ENCODE peak calls at places on chromosome 2, in ten cellular contexts. E is foreskin keratinocyte, C is coronary artery, W is transverse colon, L is testis, D is ovary, Y is pancreas, A is adrenal gland, R is H9, F is Panc1. T is an unnamed sample.

GRCh38 chr2:56170536-56170935 is 13.3 kb upstream of the CCDC85A start:
- DNase-seq in D (no peak), W (no peak), F (no peak), A (no peak), E (no peak), Y (no peak), L (no peak), C (no peak), R (no peak), T (no peak)

GRCh38 chr2:203706403-203706802 is at the start of gene CD28:
- DNase-seq in L (peak), F (no peak), A (no peak), D (no peak), R (no peak), Y (no peak), C (no peak), E (no peak), W (peak), T (no peak)

GRCh38 chr2:104472076-104472475 is 381.8 kb upstream of the POU3F3 start:
- DNase-seq in C (no peak), Y (no peak), L (no peak), F (no peak), D (no peak), R (no peak), E (no peak), A (no peak), W (no peak), T (no peak)

GRCh38 chr2:86226780-86227520 is 27.7 kb downstream of the MRPL35 start:
- DNase-seq in Y (no peak), L (no peak), A (no peak), W (no peak), F (no peak), R (no peak), D (no peak), E (no peak), C (no peak), T (no peak)

GRCh38 chr2:118943286-118943685 is 1.3 kb downstream of the MARCO start:
- DNase-seq in W (no peak), L (no peak), A (no peak), E (no peak), F (no peak), R (no peak), C (no peak), Y (no peak), D (no peak), T (no peak)

GRCh38 chr2:9972621-9973445 is 21.3 kb downstream of the GRHL1 start:
- DNase-seq in F (no peak), C (no peak), Y (no peak), R (no peak), E (no peak), W (no peak), A (no peak), D (no peak), L (no peak), T (peak)

GRCh38 chr2:217900780-217901360 is 101.9 kb downstream of the TNS1 start:
- DNase-seq in F (no peak), C (no peak), Y (peak), D (no peak), A (no peak), E (no peak), L (no peak), R (no peak), W (no peak), T (no peak)

GRCh38 chr2:26451700-26452099 is 26.2 kb downstream of the OTOF start:
- DNase-seq in D (no peak), C (no peak), R (no peak), W (no peak), Y (no peak), A (no peak), E (no peak), L (no peak), F (no peak), T (no peak)

GRCh38 chr2:86793752-86794151 is 3.0 kb upstream of the CD8A start:
- DNase-seq in W (no peak), F (no peak), C (no peak), Y (no peak), L (no peak), E (no peak), A (no peak), R (no peak), D (no peak), T (no peak)

GRCh38 chr2:47083886-47084682 is 71.0 kb downstream of the STPG4 start:
- DNase-seq in D (peak), F (no peak), L (no peak), A (no peak), C (no peak), W (no peak), R (no peak), E (no peak), Y (no peak), T (no peak)

DNA sequence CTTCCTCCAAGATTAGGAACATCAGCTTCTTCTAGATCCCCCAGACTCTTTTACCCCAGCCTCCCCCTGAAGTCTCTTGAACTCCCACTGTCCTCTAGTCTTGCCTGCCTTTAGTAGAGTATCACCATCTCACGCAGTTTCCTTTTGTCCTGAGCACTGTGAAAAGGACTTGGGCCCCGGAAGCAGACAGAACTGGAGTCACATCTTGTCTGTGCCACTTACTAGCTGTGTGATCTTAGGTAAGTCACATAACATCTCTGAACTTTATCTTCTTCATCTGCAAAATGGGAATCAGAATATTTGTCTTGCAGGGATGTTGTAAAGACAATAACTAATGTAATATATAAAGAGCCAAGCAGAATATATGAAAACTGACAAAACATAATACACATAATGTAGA is 8.4 kb upstream of the TRABD2A start:
- DNase-seq in C (no peak), D (no peak), L (no peak), E (no peak), Y (no peak), W (no peak), F (no peak), R (no peak), A (no peak), T (no peak)
- H3K27ac ChIP-seq in C (peak), D (peak), L (peak), E (no peak), Y (no peak), W (peak), F (peak), R (no peak), A (no peak), T (peak)

GRCh38 chr2:24512836-24513235 is 21.8 kb downstream of the NCOA1 start:
- DNase-seq in W (no peak), A (no peak), C (no peak), D (no peak), F (no peak), L (no peak), R (no peak), Y (no peak), E (no peak), T (no peak)
- TF ChIP-seq CTCF in W (no peak), A (no peak), C (no peak), D (no peak), F (no peak), L (no peak), R (no peak), Y (no peak), E (no peak), T (no peak)

GRCh38 chr2:37671013-37671815 is at the start of gene CDC42EP3:
- DNase-seq in D (peak), Y (peak), F (no peak), A (peak), L (peak), E (peak), C (peak), R (peak), W (peak), T (peak)

GRCh38 chr2:37667704-37668103 is 3.7 kb downstream of the CDC42EP3 start:
- DNase-seq in F (no peak), R (no peak), Y (no peak), E (no peak), L (no peak), W (no peak), C (no peak), D (no peak), A (no peak), T (no peak)

GRCh38 chr2:37670378-37671012 is 947 bp downstream of the CDC42EP3 start:
- DNase-seq in C (no peak), W (no peak), R (no peak), F (no peak), D (no peak), L (no peak), E (no peak), Y (no peak), A (no peak), T (no peak)

GRCh38 chr2:37671816-37672103 is 318 bp upstream of the CDC42EP3 start:
- DNase-seq in W (no peak), L (peak), A (no peak), Y (no peak), E (peak), C (no peak), D (no peak), F (no peak), R (no peak), T (peak)

GRCh38 chr2:37669500-37669899 is 1.9 kb downstream of the CDC42EP3 start:
- DNase-seq in F (no peak), L (no peak), Y (no peak), C (no peak), W (no peak), R (no peak), A (no peak), D (no peak), E (no peak), T (no peak)
- H3K27ac ChIP-seq in F (no peak), L (peak), Y (no peak), C (no peak), W (peak), R (no peak), A (no peak), D (no peak), E (no peak), T (no peak)

GRCh38 chr2:63841254-63842022 is at the start of gene UGP2:
- DNase-seq in Y (peak), A (peak), D (peak), R (peak), F (no peak), L (peak), W (peak), C (peak), E (peak), T (peak)
- TF ChIP-seq CTCF in Y (no peak), A (no peak), D (peak), R (peak), F (peak), L (no peak), W (no peak), C (no peak), E (peak), T (peak)

GRCh38 chr2:55133467-55134315 is 83.4 kb upstream of the RTN4 start:
- DNase-seq in E (peak), R (peak), W (no peak), F (no peak), D (peak), C (no peak), L (peak), A (no peak), Y (no peak), T (no peak)
- H3K27ac ChIP-seq in E (peak), R (peak), W (peak), F (peak), D (peak), C (peak), L (peak), A (no peak), Y (no peak), T (no peak)

GRCh38 chr2:219078126-219078525 is 17.4 kb upstream of the IHH start:
- DNase-seq in L (no peak), A (no peak), W (no peak), C (no peak), Y (no peak), D (no peak), R (no peak), F (no peak), E (no peak), T (no peak)
- TF ChIP-seq CTCF in L (no peak), A (no peak), W (no peak), C (no peak), Y (no peak), D (no peak), R (peak), F (peak), E (peak), T (no peak)

GRCh38 chr2:185433824-185434223 is 304.8 kb upstream of the FSIP2 start:
- DNase-seq in D (no peak), R (no peak), A (no peak), Y (no peak), W (no peak), E (peak), C (no peak), F (no peak), L (no peak), T (peak)

DNA sequence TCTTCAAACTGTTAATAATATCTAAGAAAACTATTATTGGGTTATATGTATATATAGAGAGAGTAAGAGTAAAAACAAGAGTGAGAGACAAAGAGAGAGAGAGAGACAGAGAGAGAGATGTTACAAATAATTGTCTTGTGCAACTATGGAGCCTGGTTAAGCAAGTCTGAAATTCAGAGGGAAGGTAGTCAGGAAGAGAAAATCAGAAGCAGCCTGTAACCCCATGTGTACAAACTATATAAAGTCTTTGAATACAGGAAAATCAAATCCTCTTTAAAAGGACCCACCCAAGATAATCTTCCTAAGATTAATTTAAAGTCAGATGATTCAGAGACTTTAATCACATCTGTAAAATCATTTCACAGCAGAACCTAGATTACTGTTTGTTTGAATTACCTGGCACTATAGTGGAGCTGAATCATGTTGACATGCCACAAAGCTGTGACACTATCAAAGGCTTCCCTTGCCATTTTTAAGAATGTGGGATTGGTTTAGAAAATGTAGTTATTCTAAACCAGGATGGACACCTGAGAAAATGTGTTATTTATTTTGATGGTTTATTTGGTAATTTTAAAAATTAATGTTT is 301.7 kb upstream of the FSIP2 start:
- DNase-seq in C (no peak), E (no peak), R (no peak), W (no peak), A (no peak), D (no peak), L (no peak), F (no peak), Y (no peak), T (no peak)
- H3K27ac ChIP-seq in C (no peak), E (no peak), R (no peak), W (no peak), A (no peak), D (no peak), L (no peak), F (no peak), Y (no peak), T (no peak)

GRCh38 chr2:164911832-164912231 is 43.5 kb downstream of the SLC38A11 start:
- DNase-seq in L (no peak), D (no peak), F (no peak), C (no peak), E (no peak), Y (no peak), A (no peak), W (no peak), R (no peak), T (no peak)

GRCh38 chr2:164917296-164917903 is 37.9 kb downstream of the SLC38A11 start:
- DNase-seq in A (peak), E (no peak), W (peak), D (peak), R (peak), L (peak), F (no peak), C (no peak), Y (peak), T (no peak)

GRCh38 chr2:164910091-164910899 is 45.0 kb downstream of the SLC38A11 start:
- DNase-seq in C (no peak), F (no peak), W (peak), E (peak), D (no peak), R (no peak), Y (peak), L (no peak), A (no peak), T (no peak)

GRCh38 chr2:164913011-164913410 is 42.3 kb downstream of the SLC38A11 start:
- DNase-seq in W (no peak), C (no peak), L (no peak), F (no peak), A (no peak), D (no peak), E (no peak), Y (no peak), R (no peak), T (no peak)

GRCh38 chr2:164913640-164914346 is 41.5 kb downstream of the SLC38A11 start:
- DNase-seq in C (no peak), Y (no peak), F (no peak), E (peak), A (no peak), D (no peak), R (no peak), L (no peak), W (no peak), T (no peak)
- TF ChIP-seq CTCF in C (peak), Y (peak), F (peak), E (peak), A (peak), D (peak), R (peak), L (peak), W (peak), T (peak)